ENCODE peak calls at places on chromosomes 16 and 17, in four cellular contexts. E, P, R and A are unnamed samples.

GRCh38 chr17:76156662-76156991 is 15.6 kb upstream of the FOXJ1 start:
- DNase-seq in E (no peak), P (no peak), R (no peak), A (no peak)

GRCh38 chr17:48757524-48757961 is 29.0 kb upstream of the HOXB13 start:
- DNase-seq in E (no peak), P (no peak), R (no peak), A (no peak)

GRCh38 chr17:68399638-68400403 is 57.5 kb downstream of the WIPI1 start:
- DNase-seq in E (no peak), P (no peak), R (peak; percentile 50), A (peak; percentile 52)

GRCh38 chr17:352421-353212 is at the start of gene RPH3AL:
- DNase-seq in E (no peak), P (peak; percentile 84), R (no peak), A (peak; percentile 88)

GRCh38 chr17:76082326-76083251 is 3.6 kb downstream of the ZACN start:
- DNase-seq in E (no peak), P (no peak), R (no peak), A (no peak)

GRCh38 chr17:48294989-48295892 is 134.8 kb downstream of the SKAP1 start:
- DNase-seq in E (no peak), P (no peak), R (no peak), A (no peak)

GRCh38 chr16:14965328-14965727 is 9.5 kb upstream of the PDXDC1 start:
- DNase-seq in E (no peak), P (no peak), R (no peak), A (peak; percentile 37)

GRCh38 chr17:73342057-73342522 is 30.3 kb upstream of the CDC42EP4 start:
- DNase-seq in E (peak; percentile 25), P (no peak), R (peak; percentile 98), A (peak; percentile 98)

GRCh38 chr17:17562145-17562529 is 29.4 kb downstream of the PEMT start:
- DNase-seq in E (no peak), P (no peak), R (no peak), A (no peak)

GRCh38 chr17:62064029-62064790 is 868 bp downstream of the MED13 start:
- DNase-seq in E (no peak), P (no peak), R (no peak), A (no peak)

GRCh38 chr17:19904412-19904811 is 36.7 kb upstream of the ULK2 start:
- DNase-seq in E (no peak), P (no peak), R (no peak), A (no peak)

GRCh38 chr17:62165378-62165722 is 100.3 kb upstream of the MED13 start:
- DNase-seq in E (no peak), P (no peak), R (no peak), A (peak; percentile 4)

GRCh38 chr17:77496401-77496801 is 355.6 kb downstream of the SEC14L1 start:
- DNase-seq in E (no peak), P (no peak), R (peak; percentile 40), A (peak; percentile 42)

GRCh38 chr16:1535391-1536291 is 2.2 kb downstream of the TMEM204 start:
- DNase-seq in E (no peak), P (peak; percentile 23), R (no peak), A (no peak)

GRCh38 chr16:31696968-31697743 is 169.5 kb downstream of the AHSP start:
- DNase-seq in E (no peak), P (no peak), R (no peak), A (no peak)

GRCh38 chr16:88503374-88503770 is 50.3 kb downstream of the ZFPM1 start:
- DNase-seq in E (no peak), P (no peak), R (no peak), A (no peak)

GRCh38 chr17:82611140-82612058 is 36.8 kb downstream of the WDR45B start:
- DNase-seq in E (no peak), P (no peak), R (no peak), A (peak; percentile 47)

GRCh38 chr17:82690786-82691489 is 7.6 kb downstream of the RAB40B start:
- DNase-seq in E (no peak), P (no peak), R (no peak), A (no peak)

GRCh38 chr17:44248220-44248529 is 19.8 kb downstream of the SLC4A1 start:
- DNase-seq in E (no peak), P (no peak), R (no peak), A (no peak)

GRCh38 chr17:39054111-39054645 is 87.0 kb upstream of the FBXO47 start:
- DNase-seq in E (no peak), P (no peak), R (no peak), A (peak; percentile 40)

GRCh38 chr17:57255776-57256681 is at the start of gene MSI2:
- DNase-seq in E (peak; percentile 66), P (peak; percentile 94), R (peak; percentile 95), A (peak; percentile 96)

GRCh38 chr16:3461120-3461519 is 17.6 kb downstream of the NAA60 start:
- DNase-seq in E (no peak), P (no peak), R (no peak), A (peak; percentile 66)

GRCh38 chr17:14690704-14691103 is 389.8 kb downstream of the HS3ST3B1 start:
- DNase-seq in E (no peak), P (no peak), R (no peak), A (no peak)

GRCh38 chr16:69699915-69700314 is 26.4 kb downstream of the NQO1 start:
- DNase-seq in E (no peak), P (no peak), R (no peak), A (no peak)

GRCh38 chr17:50882851-50883250 is 16.7 kb upstream of the TOB1 start:
- DNase-seq in E (no peak), P (no peak), R (no peak), A (peak; percentile 43)